ENCODE peak calls at places on chromosomes 4 and X, in six cellular contexts. Q is lower lobe of right lung; C is stimulated activated naive CD8-positive, alpha-beta T cell treated with anti-CD3 and anti-CD28 coated beads, Interleukin-15, Interleukin-2, amounts not matched to agents 100 U/mL and 50 U/mL, for 24 hours; H is central memory CD4-positive, alpha-beta T cell; B is HFF-Myc; O is activated CD4-positive, alpha-beta T cell treated with anti-CD3 and anti-CD28 coated beads, Interleukin-2, amount 50 U/mL, for 48 hours. R is an unnamed sample.

GRCh38 chrX:123408856-123409737 is 225.0 kb downstream of the GRIA3 start:
- DNase-seq in Q (no peak), C (no peak), H (no peak), B (no peak), O (no peak), R (no peak)

GRCh38 chrX:7076245-7076661 is 71.3 kb upstream of the STS start:
- DNase-seq in Q (no peak), C (no peak), H (no peak), B (no peak), O (no peak), R (no peak)

GRCh38 chr4:151046609-151047008 is 31.5 kb upstream of the LRBA start:
- DNase-seq in Q (no peak), C (no peak), H (no peak), B (no peak), O (no peak), R (no peak)

GRCh38 chrX:148080593-148080992 is 99.5 kb downstream of the FMR1NB start:
- DNase-seq in Q (no peak), C (no peak), H (no peak), B (no peak), O (no peak), R (no peak)

GRCh38 chr4:119721878-119722277 is 93.3 kb upstream of the PDE5A start:
- DNase-seq in Q (no peak), C (no peak), H (no peak), B (no peak), O (no peak), R (no peak)

GRCh38 chr4:38091636-38092035 is 131.4 kb downstream of the PTTG2 start:
- DNase-seq in Q (no peak), C (no peak), H (no peak), B (no peak), O (no peak), R (no peak)

GRCh38 chrX:110588853-110589252 is 206.8 kb downstream of the CHRDL1 start:
- DNase-seq in Q (no peak), C (no peak), H (no peak), B (no peak), O (no peak), R (no peak)

GRCh38 chrX:130728208-130728607 is 174.8 kb downstream of the ENOX2 start:
- DNase-seq in Q (no peak), C (no peak), H (no peak), B (no peak), O (no peak), R (no peak)

GRCh38 chrX:120140293-120140981 is 18.0 kb upstream of the RHOXF2 start:
- DNase-seq in Q (no peak), C (no peak), H (no peak), B (no peak), O (no peak), R (no peak)

GRCh38 chr4:119034276-119035008 is 101.2 kb upstream of the MYOZ2 start:
- DNase-seq in Q (no peak), C (no peak), H (no peak), B (no peak), O (no peak), R (no peak)

GRCh38 chr4:36183665-36184393 is 60.5 kb downstream of the ARAP2 start:
- DNase-seq in Q (no peak), C (no peak), H (no peak), B (no peak), O (no peak), R (no peak)

GRCh38 chrX:150913511-150913910 is 15.0 kb upstream of the CD99L2 start:
- DNase-seq in Q (no peak), C (no peak), H (no peak), B (peak), O (no peak), R (no peak)

GRCh38 chr4:147492761-147493160 is 11.9 kb downstream of the EDNRA start:
- DNase-seq in Q (no peak), C (no peak), H (no peak), B (no peak), O (no peak), R (no peak)

GRCh38 chr4:150493846-150494245 is 88.1 kb upstream of the MAB21L2 start:
- DNase-seq in Q (no peak), C (no peak), H (no peak), B (no peak), O (no peak), R (no peak)

GRCh38 chr4:78876568-78877320 is 62.5 kb downstream of the PAQR3 start:
- DNase-seq in Q (no peak), C (no peak), H (no peak), B (no peak), O (no peak), R (no peak)

GRCh38 chr4:94721310-94721709 is 36.4 kb upstream of the BMPR1B start:
- DNase-seq in Q (no peak), C (no peak), H (no peak), B (no peak), O (no peak), R (no peak)

GRCh38 chrX:39377171-39377570 is 575.9 kb downstream of the MID1IP1 start:
- DNase-seq in Q (no peak), C (no peak), H (no peak), B (no peak), O (no peak), R (no peak)

GRCh38 chr4:70183168-70183939 is 12.2 kb upstream of the ODAM start:
- DNase-seq in Q (no peak), C (peak), H (no peak), B (no peak), O (peak), R (no peak)

GRCh38 chr4:145909331-145909730 is 29.3 kb downstream of the ZNF827 start:
- DNase-seq in Q (peak), C (no peak), H (no peak), B (no peak), O (no peak), R (peak)

GRCh38 chr4:169655401-169655800 is 35.0 kb downstream of the CLCN3 start:
- DNase-seq in Q (no peak), C (no peak), H (no peak), B (no peak), O (no peak), R (no peak)

GRCh38 chr4:54063224-54063623 is 1.2 kb downstream of the CHIC2 start:
- DNase-seq in Q (no peak), C (no peak), H (no peak), B (no peak), O (peak), R (no peak)

GRCh38 chr4:176291748-176292147 is 22.7 kb upstream of the ASB5 start:
- DNase-seq in Q (no peak), C (no peak), H (no peak), B (no peak), O (no peak), R (no peak)

GRCh38 chr4:26061248-26061986 is 147.4 kb downstream of the SMIM20 start:
- DNase-seq in Q (no peak), C (no peak), H (peak), B (no peak), O (no peak), R (no peak)

GRCh38 chrX:30521440-30522182 is 56.0 kb downstream of the TASL start:
- DNase-seq in Q (no peak), C (no peak), H (no peak), B (no peak), O (no peak), R (no peak)

GRCh38 chrX:111040377-111041017 is 55.5 kb upstream of the PAK3 start:
- DNase-seq in Q (no peak), C (no peak), H (no peak), B (no peak), O (no peak), R (no peak)